ENCODE peak calls at places on chromosome 15, in eight cellular contexts. X is A549, S is SK-N-SH, T is Panc1, Q is HCT116, H is K562, Z is HepG2, U is GM12878. L is an unnamed sample.

GRCh38 chr15:69789648-69790393 is 307.9 kb downstream of the TLE3 start:
- DNase-seq in Q (no peak), Z (no peak), T (no peak), H (no peak), U (no peak), X (no peak), S (peak; percentile 4), L (no peak)

GRCh38 chr15:75696303-75696657 is 16.4 kb downstream of the CSPG4 start:
- DNase-seq in Q (no peak), Z (no peak), T (no peak), X (no peak), H (no peak), S (no peak), U (no peak), L (no peak)

GRCh38 chr15:39625856-39626255 is 45.0 kb downstream of the THBS1 start:
- DNase-seq in S (no peak), Q (no peak), X (no peak), H (no peak), U (no peak), Z (no peak), T (no peak), L (no peak)

GRCh38 chr15:68385240-68385561 is 46.8 kb downstream of the ITGA11 start:
- DNase-seq in H (no peak), Q (no peak), U (no peak), X (no peak), Z (no peak), T (no peak), S (no peak), L (no peak)

GRCh38 chr15:70436428-70436827 is 326.9 kb downstream of the UACA start:
- DNase-seq in U (peak; percentile 55), Z (no peak), H (no peak), Q (no peak), X (no peak), T (no peak), S (no peak), L (no peak)

GRCh38 chr15:75215107-75216004 is 13.7 kb downstream of the C15orf39 start:
- DNase-seq in T (no peak), Z (no peak), Q (no peak), S (no peak), H (no peak), U (no peak), X (no peak), L (peak; percentile 17)

GRCh38 chr15:38226867-38227266 is 25.8 kb upstream of the SPRED1 start:
- DNase-seq in U (no peak), T (peak; percentile 68), S (peak; percentile 23), Q (peak; percentile 85), Z (peak; percentile 59), H (peak; percentile 28), X (peak; percentile 36), L (no peak)

GRCh38 chr15:88166330-88166993 is 90.1 kb downstream of the NTRK3 start:
- DNase-seq in T (no peak), U (no peak), X (no peak), S (no peak), Q (no peak), Z (peak; percentile 10), H (peak; percentile 14), L (peak; percentile 64)

GRCh38 chr15:53586815-53587214 is 172.6 kb downstream of the WDR72 start:
- DNase-seq in Q (peak; percentile 28), S (peak; percentile 5), H (peak; percentile 9), T (no peak), X (no peak), U (no peak), Z (peak; percentile 37), L (peak; percentile 75)

GRCh38 chr15:70156781-70157261 is 59.1 kb upstream of the TLE3 start:
- DNase-seq in Q (no peak), S (no peak), H (no peak), T (no peak), Z (no peak), X (no peak), U (no peak), L (no peak)

GRCh38 chr15:70420421-70421196 is 322.9 kb upstream of the TLE3 start:
- DNase-seq in S (peak; percentile 60), X (no peak), Z (no peak), T (no peak), H (no peak), U (no peak), Q (no peak), L (peak; percentile 64)

GRCh38 chr15:34964277-34964676 is 5.3 kb downstream of the AQR start:
- DNase-seq in H (no peak), Z (no peak), U (no peak), X (no peak), Q (no peak), S (no peak), T (no peak), L (no peak)

GRCh38 chr15:96160269-96160668 is 170.2 kb upstream of the NR2F2 start:
- DNase-seq in H (no peak), Z (no peak), Q (no peak), U (no peak), T (no peak), S (no peak), X (no peak), L (no peak)

GRCh38 chr15:67782592-67782991 is 42.7 kb upstream of the SKOR1 start:
- DNase-seq in S (no peak), H (no peak), Q (no peak), X (no peak), U (no peak), T (no peak), Z (no peak), L (peak; percentile 64)

GRCh38 chr15:58329781-58330467 is 101.9 kb upstream of the LIPC start:
- DNase-seq in Z (no peak), U (no peak), X (no peak), H (no peak), T (no peak), S (no peak), Q (no peak), L (no peak)

GRCh38 chr15:73677146-73677607 is 7.0 kb upstream of the CD276 start:
- DNase-seq in Q (peak; percentile 51), U (no peak), H (peak; percentile 67), T (peak; percentile 46), S (peak; percentile 60), X (peak; percentile 36), Z (peak; percentile 65), L (peak; percentile 89)

GRCh38 chr15:68499620-68500312 is 67.8 kb upstream of the ITGA11 start:
- DNase-seq in H (no peak), Z (no peak), X (no peak), Q (no peak), U (no peak), T (no peak), S (no peak), L (no peak)

GRCh38 chr15:69305204-69305931 is 6.7 kb downstream of the PAQR5 start:
- DNase-seq in Q (peak; percentile 74), S (no peak), Z (peak; percentile 52), X (peak; percentile 98), U (no peak), H (peak; percentile 64), T (peak; percentile 81), L (peak; percentile 20)

GRCh38 chr15:31330111-31330785 is 3.6 kb downstream of the KLF13 start:
- DNase-seq in Q (no peak), U (no peak), S (no peak), T (no peak), Z (no peak), X (no peak), H (no peak), L (no peak)

DNA sequence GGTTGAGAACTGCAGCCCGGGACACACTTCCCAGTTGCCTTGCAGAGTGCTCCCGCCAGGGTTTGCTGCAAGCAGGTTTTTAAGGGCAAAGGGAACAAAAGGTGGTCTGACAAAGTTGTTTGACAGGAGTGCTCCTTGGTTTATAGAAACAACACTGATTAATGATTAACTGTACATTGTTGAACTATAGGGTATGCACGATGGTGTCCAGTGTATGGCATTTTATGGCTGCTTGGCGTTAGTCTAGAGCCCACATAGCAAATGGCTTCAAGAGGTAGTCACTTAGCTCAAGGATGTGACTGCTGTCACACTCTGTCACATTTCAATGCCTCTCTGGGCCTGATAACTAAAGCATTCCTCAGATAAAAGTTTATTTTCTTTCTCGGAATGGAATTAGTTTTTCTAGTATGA is 61.2 kb upstream of the GATM start:
- DNase-seq in T (no peak), Z (peak; percentile 79), S (no peak), U (no peak), Q (no peak), H (no peak), X (no peak), L (no peak)
- TF ChIP-seq REST in T (no peak), Z (no peak), S (no peak), U (no peak), Q (no peak), H (no peak), X (no peak), L (no peak)

DNA sequence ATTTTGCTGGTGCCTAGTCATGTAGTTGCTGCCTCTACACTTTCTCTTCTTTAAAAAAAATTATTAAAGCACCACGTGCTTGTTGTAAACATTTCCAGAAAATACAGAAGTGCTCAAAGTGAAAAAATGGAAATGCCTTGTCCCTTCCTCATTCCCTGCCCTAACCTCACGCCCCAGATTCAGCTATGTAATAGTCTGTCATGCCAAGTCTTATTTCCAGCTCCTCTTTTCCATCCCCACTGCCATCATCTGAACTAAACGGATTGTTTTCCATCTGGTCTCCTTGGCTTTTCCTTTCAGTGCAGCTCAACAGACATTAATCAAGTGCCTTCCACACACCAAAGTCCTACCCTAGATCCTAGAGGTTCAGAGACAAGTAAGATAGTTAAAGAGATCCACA is 15.5 kb downstream of the ZNF774 start:
- DNase-seq in Z (no peak), T (no peak), Q (no peak), H (no peak), X (no peak), U (no peak), S (no peak), L (no peak)
- TF ChIP-seq REST in Z (no peak), T (no peak), Q (no peak), H (no peak), X (no peak), U (no peak), S (no peak), L (no peak)

DNA sequence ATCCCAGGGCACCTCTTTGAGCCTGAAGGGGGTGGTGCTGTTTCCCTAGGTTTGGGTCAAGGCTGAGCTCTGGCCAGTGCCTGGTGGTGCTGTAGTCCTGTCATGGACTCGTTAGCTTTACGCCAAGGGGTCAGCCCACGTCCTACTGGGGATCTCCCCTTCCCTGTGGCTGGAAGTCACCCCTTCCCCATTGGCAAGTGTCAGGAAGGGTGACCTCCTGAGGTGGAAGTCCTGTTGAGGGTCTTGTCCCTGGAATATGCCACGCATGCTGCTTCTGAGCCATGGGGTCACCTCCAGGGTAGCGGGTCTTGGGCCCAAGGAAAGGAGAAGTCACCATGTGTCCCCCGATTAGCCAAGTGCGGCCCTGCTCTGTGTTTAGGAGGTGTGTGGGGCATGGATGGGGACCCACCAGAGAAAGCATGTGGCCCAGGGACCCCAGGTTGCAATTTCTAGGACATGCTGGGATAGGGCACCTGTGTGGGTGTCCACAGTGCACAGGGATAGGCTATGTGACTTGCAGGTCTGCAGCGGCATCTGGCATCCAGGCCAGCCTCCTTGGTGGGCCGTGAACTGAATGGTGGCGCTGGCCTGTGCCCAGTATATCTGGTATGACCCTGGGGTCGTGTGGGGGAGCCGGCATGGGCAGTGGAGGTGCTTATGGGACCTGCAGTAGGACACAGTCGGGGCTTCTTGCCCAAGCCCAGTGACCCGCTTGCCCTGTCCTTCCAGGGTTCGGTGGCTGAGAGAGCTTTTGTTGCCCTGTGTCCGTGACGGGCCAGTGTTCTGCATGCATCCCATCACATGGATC is 226.7 kb downstream of the SNRPN start:
- DNase-seq in T (no peak), Q (no peak), S (no peak), X (no peak), U (no peak), H (no peak), Z (no peak), L (no peak)
- TF ChIP-seq REST in T (no peak), Q (no peak), S (no peak), X (no peak), U (no peak), H (no peak), Z (no peak), L (no peak)

GRCh38 chr15:49637857-49638256 is 17.0 kb downstream of the DTWD1 start:
- DNase-seq in S (no peak), Z (no peak), U (no peak), X (no peak), Q (no peak), H (no peak), T (no peak), L (peak; percentile 28)
- TF ChIP-seq REST in S (no peak), Z (no peak), U (no peak), X (no peak), Q (no peak), H (no peak), T (no peak), L (no peak)